ENCODE peak calls at places on chromosomes 13 and 19, in four cellular contexts. D, W, I and Y are unnamed samples.

GRCh38 chr19:45103200-45103624 is 10.2 kb downstream of the PPP1R37 start:
- ATAC-seq in D (no peak), W (no peak), I (peak; percentile 65), Y (peak; percentile 28)

GRCh38 chr19:39641773-39642172 is 13.9 kb upstream of the LGALS16 start:
- ATAC-seq in D (peak; percentile 40), W (peak; percentile 49), I (no peak), Y (no peak)

GRCh38 chr19:51799311-51799997 is 4.5 kb downstream of the FPR3 start:
- ATAC-seq in D (peak; percentile 82), W (no peak), I (peak; percentile 95), Y (peak; percentile 96)

GRCh38 chr19:15421726-15422260 is 3.0 kb upstream of the AKAP8L start:
- ATAC-seq in D (no peak), W (no peak), I (peak; percentile 32), Y (no peak)

GRCh38 chr13:60162096-60162495 is 1.6 kb downstream of the DIAPH3 start:
- ATAC-seq in D (no peak), W (no peak), I (no peak), Y (no peak)

GRCh38 chr19:46297700-46298476 is 1.0 kb downstream of the HIF3A start:
- ATAC-seq in D (peak; percentile 4), W (peak; percentile 29), I (peak; percentile 62), Y (peak; percentile 68)

GRCh38 chr13:65410791-65411190 is 1819.3 kb downstream of the PCDH9 start:
- ATAC-seq in D (no peak), W (no peak), I (no peak), Y (no peak)

GRCh38 chr13:51564252-51564651 is 20.0 kb upstream of the WDFY2 start:
- ATAC-seq in D (no peak), W (no peak), I (no peak), Y (no peak)

GRCh38 chr13:20336761-20337160 is 104.6 kb upstream of the GJB6 start:
- ATAC-seq in D (no peak), W (no peak), I (no peak), Y (no peak)

GRCh38 chr19:3707868-3708206 is 347 bp upstream of the TJP3 start:
- ATAC-seq in D (no peak), W (no peak), I (no peak), Y (no peak)

GRCh38 chr13:27466513-27466912 is 16.1 kb upstream of the MTIF3 start:
- ATAC-seq in D (peak; percentile 75), W (no peak), I (peak; percentile 54), Y (no peak)

GRCh38 chr19:5130371-5131030 is 161.6 kb downstream of the KDM4B start:
- ATAC-seq in D (no peak), W (no peak), I (no peak), Y (no peak)

GRCh38 chr13:28246891-28247290 is 108.5 kb downstream of the PAN3 start:
- ATAC-seq in D (no peak), W (no peak), I (no peak), Y (no peak)

GRCh38 chr19:39046037-39046821 is 13.9 kb upstream of the FBXO27 start:
- ATAC-seq in D (peak; percentile 33), W (peak; percentile 93), I (no peak), Y (no peak)

GRCh38 chr19:13622727-13623126 is 116.4 kb upstream of the CACNA1A start:
- ATAC-seq in D (no peak), W (no peak), I (no peak), Y (no peak)

GRCh38 chr19:3054972-3055740 is 7.1 kb downstream of the TLE5 start:
- ATAC-seq in D (no peak), W (peak; percentile 71), I (no peak), Y (no peak)

GRCh38 chr13:48853381-48854102 is 122.2 kb upstream of the FNDC3A start:
- ATAC-seq in D (no peak), W (no peak), I (no peak), Y (no peak)

GRCh38 chr13:113420833-113421600 is 32.3 kb downstream of the ADPRHL1 start:
- ATAC-seq in D (no peak), W (peak; percentile 58), I (peak; percentile 13), Y (no peak)

GRCh38 chr19:56099638-56100539 is 21.2 kb downstream of the ZNF787 start:
- ATAC-seq in D (no peak), W (no peak), I (no peak), Y (no peak)

GRCh38 chr13:99980201-99981114 is 1.1 kb upstream of the ZIC2 start:
- ATAC-seq in D (peak; percentile 83), W (peak; percentile 77), I (peak; percentile 83), Y (peak; percentile 76)

GRCh38 chr19:39413903-39414608 is 1.6 kb downstream of the PLEKHG2 start:
- ATAC-seq in D (no peak), W (peak; percentile 13), I (no peak), Y (no peak)

GRCh38 chr19:29664753-29665214 is 477 bp upstream of the PLEKHF1 start:
- ATAC-seq in D (peak; percentile 17), W (peak; percentile 57), I (no peak), Y (no peak)

GRCh38 chr19:55626350-55626749 is 2.0 kb upstream of the ZNF784 start:
- ATAC-seq in D (no peak), W (no peak), I (no peak), Y (no peak)

GRCh38 chr19:2249010-2249866 is at the start of gene AMH:
- ATAC-seq in D (no peak), W (peak; percentile 9), I (no peak), Y (no peak)

GRCh38 chr13:60426075-60426474 is 29.1 kb downstream of the TDRD3 start:
- ATAC-seq in D (no peak), W (no peak), I (no peak), Y (no peak)

GRCh38 chr13:46278474-46278873 is 66.7 kb downstream of the LRRC63 start:
- ATAC-seq in D (no peak), W (no peak), I (no peak), Y (no peak)

GRCh38 chr13:40141859-40142555 is 486.5 kb downstream of the COG6 start:
- ATAC-seq in D (no peak), W (no peak), I (no peak), Y (no peak)

GRCh38 chr13:83449666-83450395 is 432.4 kb downstream of the SLITRK1 start:
- ATAC-seq in D (no peak), W (peak; percentile 84), I (no peak), Y (no peak)

GRCh38 chr13:109771926-109772325 is 14.5 kb downstream of the IRS2 start:
- ATAC-seq in D (no peak), W (no peak), I (no peak), Y (no peak)

GRCh38 chr13:23760000-23760399 is 129.2 kb downstream of the MIPEP start:
- ATAC-seq in D (no peak), W (no peak), I (peak; percentile 77), Y (no peak)

GRCh38 chr19:54136086-54136863 is 1.3 kb upstream of the CNOT3 start:
- ATAC-seq in D (no peak), W (peak; percentile 1), I (no peak), Y (no peak)

GRCh38 chr13:76014618-76015315 is 378.6 kb downstream of the LMO7 start:
- ATAC-seq in D (peak; percentile 45), W (no peak), I (peak; percentile 74), Y (peak; percentile 32)

GRCh38 chr19:52142001-52142595 is 2.4 kb upstream of the ZNF616 start:
- ATAC-seq in D (no peak), W (no peak), I (no peak), Y (no peak)

GRCh38 chr19:30473334-30473867 is 101.2 kb downstream of the ZNF536 start:
- ATAC-seq in D (no peak), W (no peak), I (no peak), Y (no peak)

GRCh38 chr13:30032263-30032662 is 181.8 kb upstream of the UBL3 start:
- ATAC-seq in D (no peak), W (no peak), I (no peak), Y (no peak)

GRCh38 chr13:34162545-34162936 is 344.6 kb downstream of the RFC3 start:
- ATAC-seq in D (no peak), W (peak; percentile 63), I (peak; percentile 65), Y (peak; percentile 30)

GRCh38 chr19:42233638-42234292 is 8.6 kb downstream of the GSK3A start:
- ATAC-seq in D (no peak), W (no peak), I (no peak), Y (no peak)
- TF ChIP-seq POLR2A in D (no peak), W (no peak), I (no peak), Y (no peak)

DNA sequence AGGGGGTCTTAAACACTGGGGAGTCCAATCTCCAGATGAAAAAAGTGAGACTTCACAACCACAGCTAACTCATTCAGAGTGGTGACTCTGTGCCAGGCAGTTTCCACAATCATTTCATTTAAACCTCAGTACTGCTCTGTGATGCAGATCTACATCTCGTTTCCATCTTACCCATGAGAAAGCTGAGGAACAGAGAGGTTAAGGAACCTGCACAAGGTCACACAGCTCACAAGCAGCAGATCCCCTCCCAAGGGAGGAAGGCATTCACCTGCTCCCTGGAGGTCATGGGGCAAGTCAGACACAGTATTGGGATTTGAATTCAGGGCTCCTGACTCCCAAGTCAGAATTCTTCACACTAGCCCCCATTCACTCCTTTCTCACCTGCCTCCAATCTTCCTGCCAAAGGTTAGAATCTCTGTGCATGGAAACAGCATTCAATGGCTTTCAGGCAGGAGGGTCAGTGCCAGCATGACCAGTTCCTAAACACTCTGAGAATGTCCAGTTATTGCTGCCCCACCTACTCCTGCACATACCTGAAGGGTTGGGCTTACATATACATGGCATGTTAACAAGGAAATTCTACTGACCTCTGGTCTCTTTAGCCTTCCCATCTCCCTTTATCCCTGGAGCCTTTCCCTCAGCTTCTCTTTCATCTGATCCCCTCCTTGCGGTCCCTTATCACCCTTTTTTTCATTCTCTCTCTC is 1.9 kb downstream of the CABP5 start:
- ATAC-seq in D (no peak), W (no peak), I (no peak), Y (no peak)
- H3K27ac ChIP-seq in D (no peak overlapping the region), W (no peak overlapping the region), I (no peak overlapping the region), Y (no peak overlapping the region)

DNA sequence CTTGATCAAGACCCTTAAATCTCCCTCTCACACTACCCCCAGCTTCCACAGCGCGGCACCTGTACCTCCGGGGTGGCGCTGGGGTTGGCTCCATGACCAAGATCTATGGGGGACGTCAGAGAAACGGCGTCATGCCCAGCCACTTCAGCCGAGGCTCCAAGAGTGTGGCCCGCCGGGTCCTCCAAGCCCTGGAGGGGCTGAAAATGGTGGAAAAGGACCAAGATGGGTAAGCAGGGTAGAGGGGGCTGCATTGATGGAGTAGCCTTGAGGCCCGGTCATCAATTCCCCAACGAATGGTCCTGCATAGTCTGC is 8.1 kb upstream of the CD79A start:
- ATAC-seq in D (no peak), W (no peak), I (no peak), Y (no peak)
- H3K4me3 ChIP-seq in D (no peak overlapping the region), W (no peak overlapping the region), I (no peak overlapping the region), Y (no peak overlapping the region)

DNA sequence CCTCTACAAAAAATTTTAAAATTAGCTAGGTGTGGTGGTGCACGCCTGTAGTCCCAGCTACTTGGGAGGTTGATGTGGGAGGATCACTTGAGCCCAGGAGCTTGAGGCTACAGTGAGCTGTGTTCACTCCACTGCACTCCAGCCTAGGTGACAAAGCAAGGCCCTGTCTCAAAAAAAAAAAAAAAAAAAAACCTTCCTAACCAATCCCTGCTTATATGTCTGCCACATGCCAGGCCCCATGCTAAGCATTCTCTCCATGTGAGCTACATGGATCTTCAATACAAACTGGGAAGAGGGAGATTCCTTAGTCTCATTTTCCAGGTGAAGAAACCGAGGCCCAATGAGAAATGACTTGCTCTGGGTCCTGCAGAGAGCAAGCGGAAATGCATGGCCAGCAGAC is 2.3 kb upstream of the OVOL3 start:
- ATAC-seq in D (no peak), W (no peak), I (no peak), Y (no peak)
- TF ChIP-seq POLR2A in D (no peak), W (no peak), I (no peak), Y (no peak)